ENCODE peak calls at places on chromosomes 4 and X, in five cellular contexts. H is stimulated activated naive CD8-positive, alpha-beta T cell treated with anti-CD3 and anti-CD28 coated beads, Interleukin-15, Interleukin-2, amounts not matched to agents 100 U/mL and 50 U/mL, for 24 hours; T is mesenchymal stem cell; B is C1 segment of cervical spinal cord; M is NCI-H510A treated with DMSO at 0.1 percent for 48 hours. X is an unnamed sample.
A peak's percentile ranks its signal among the peaks of the same experiment; 100 is the strongest.

GRCh38 chrX:126456136-126456535 is 96.5 kb downstream of the DCAF12L1 start:
- DNase-seq in H (no peak), T (no peak), B (no peak), M (no peak), X (no peak)

GRCh38 chr4:74543983-74544382 is 99.0 kb downstream of the AREG start:
- DNase-seq in H (no peak), T (peak; percentile 57), B (no peak), M (no peak), X (no peak)

GRCh38 chrX:15854080-15854655 is 445 bp downstream of the AP1S2 start:
- DNase-seq in H (peak; percentile 53), T (peak; percentile 39), B (no peak), M (peak; percentile 25), X (no peak)

GRCh38 chr4:151917145-151917775 is 156.5 kb upstream of the GATB start:
- DNase-seq in H (no peak), T (peak; percentile 73), B (no peak), M (no peak), X (no peak)

GRCh38 chrX:24133280-24133679 is 16.2 kb upstream of the ZFX start:
- DNase-seq in H (no peak), T (no peak), B (no peak), M (no peak), X (no peak)

GRCh38 chrX:110415440-110416167 is 57.0 kb downstream of the RTL9 start:
- DNase-seq in H (no peak), T (no peak), B (no peak), M (no peak), X (no peak)

GRCh38 chr4:83810428-83810827 is 274.5 kb downstream of the GPAT3 start:
- DNase-seq in H (no peak), T (no peak), B (no peak), M (no peak), X (no peak)

GRCh38 chr4:1374706-1375045 is 27.7 kb downstream of the UVSSA start:
- DNase-seq in H (no peak), T (no peak), B (no peak), M (no peak), X (no peak)

GRCh38 chr4:145920205-145920604 is 18.4 kb downstream of the ZNF827 start:
- DNase-seq in H (no peak), T (peak; percentile 57), B (no peak), M (no peak), X (no peak)

GRCh38 chr4:8400641-8401325 is 39.7 kb downstream of the ACOX3 start:
- DNase-seq in H (no peak), T (no peak), B (no peak), M (no peak), X (no peak)

GRCh38 chrX:113136841-113137240 is 296.2 kb upstream of the AMOT start:
- DNase-seq in H (no peak), T (no peak), B (no peak), M (no peak), X (no peak)

GRCh38 chrX:23720117-23720677 is 22.9 kb downstream of the ACOT9 start:
- DNase-seq in H (no peak), T (no peak), B (no peak), M (no peak), X (no peak)

GRCh38 chr4:101415962-101416361 is 68.6 kb upstream of the PPP3CA start:
- DNase-seq in H (no peak), T (no peak), B (peak; percentile 1), M (no peak), X (no peak)

GRCh38 chrX:139213241-139213709 is 317.3 kb upstream of the F9 start:
- DNase-seq in H (no peak), T (no peak), B (no peak), M (no peak), X (no peak)

GRCh38 chr4:45471335-45471734 is 652.5 kb downstream of the GABRG1 start:
- DNase-seq in H (no peak), T (no peak), B (no peak), M (no peak), X (no peak)

GRCh38 chrX:72479324-72480274 is 93.0 kb downstream of the HDAC8 start:
- DNase-seq in H (no peak), T (no peak), B (no peak), M (no peak), X (no peak)

GRCh38 chr4:113641025-113641431 is 120.5 kb downstream of the CAMK2D start:
- DNase-seq in H (no peak), T (no peak), B (no peak), M (no peak), X (no peak)

GRCh38 chr4:147773261-147774184 is 41.6 kb downstream of the ARHGAP10 start:
- DNase-seq in H (no peak), T (peak; percentile 73), B (no peak), M (no peak), X (no peak)

GRCh38 chr4:16785800-16786527 is 112.5 kb downstream of the LDB2 start:
- DNase-seq in H (no peak), T (peak; percentile 84), B (no peak), M (no peak), X (no peak)

GRCh38 chr4:184329235-184330007 is 111.7 kb upstream of the ENPP6 start:
- DNase-seq in H (no peak), T (no peak), B (no peak), M (peak; percentile 10), X (no peak)

GRCh38 chr4:156374069-156374468 is 420.4 kb upstream of the CTSO start:
- DNase-seq in H (no peak), T (no peak), B (no peak), M (no peak), X (no peak)

GRCh38 chr4:142824368-142824767 is 21.7 kb downstream of the INPP4B start:
- DNase-seq in H (no peak), T (no peak), B (no peak), M (no peak), X (no peak)

GRCh38 chrX:41022579-41022978 is 62.7 kb upstream of the USP9X start:
- DNase-seq in H (no peak), T (no peak), B (no peak), M (no peak), X (no peak)

GRCh38 chrX:18698762-18699650 is 8.4 kb upstream of the PPEF1 start:
- DNase-seq in H (no peak), T (no peak), B (no peak), M (no peak), X (no peak)

GRCh38 chr4:172169871-172170270 is 356.7 kb downstream of the GALNTL6 start:
- DNase-seq in H (no peak), T (no peak), B (no peak), M (no peak), X (no peak)

GRCh38 chrX:104372547-104372946 is 117.8 kb upstream of the ESX1 start:
- DNase-seq in H (no peak), T (no peak), B (no peak), M (no peak), X (no peak)

GRCh38 chrX:110317079-110317819 is 636 bp downstream of the AMMECR1 start:
- DNase-seq in H (peak; percentile 28), T (peak; percentile 28), B (no peak), M (no peak), X (no peak)

GRCh38 chr4:7841071-7841470 is 98.6 kb downstream of the AFAP1 start:
- DNase-seq in H (no peak), T (no peak), B (no peak), M (no peak), X (no peak)

GRCh38 chr4:20256381-20256881 is 4.7 kb downstream of the SLIT2 start:
- DNase-seq in H (no peak), T (no peak), B (no peak), M (no peak), X (no peak)

GRCh38 chrX:53817548-53817947 is 131.0 kb upstream of the HUWE1 start:
- DNase-seq in H (no peak), T (no peak), B (no peak), M (no peak), X (no peak)

X was measured in tibial nerve.